ENCODE peak calls at places on chromosomes 16 and 17, in four cellular contexts. One of them, this sample, is unnamed.

GRCh38 chr16:24013733-24014645 is 178.2 kb downstream of the PRKCB start:
- DNase-seq in H1: no peak
- DNase-seq in GM12878: peak; percentile 98
- DNase-seq in K562: no peak
- DNase-seq in this sample: peak; percentile 10

GRCh38 chr16:22186517-22186916 is 19.6 kb upstream of the EEF2K start:
- DNase-seq in H1: no peak
- DNase-seq in GM12878: no peak
- DNase-seq in K562: peak; percentile 44
- DNase-seq in this sample: peak; percentile 48

GRCh38 chr17:76867578-76868175 is 527 bp upstream of the MGAT5B start:
- DNase-seq in K562: peak; percentile 32
- DNase-seq in GM12878: no peak
- DNase-seq in H1: no peak
- DNase-seq in this sample: peak; percentile 54

GRCh38 chr16:325375-326155 is 27.0 kb downstream of the AXIN1 start:
- DNase-seq in H1: no peak
- DNase-seq in GM12878: no peak
- DNase-seq in K562: no peak
- DNase-seq in this sample: no peak

GRCh38 chr17:78223765-78224164 is 7.7 kb upstream of the TMEM235 start:
- DNase-seq in K562: no peak
- DNase-seq in H1: no peak
- DNase-seq in GM12878: no peak
- DNase-seq in this sample: no peak

GRCh38 chr17:59769891-59770290 is 62.4 kb downstream of the VMP1 start:
- DNase-seq in GM12878: no peak
- DNase-seq in H1: no peak
- DNase-seq in K562: no peak
- DNase-seq in this sample: no peak

GRCh38 chr16:87490091-87490798 is 2.6 kb downstream of the ZCCHC14 start:
- DNase-seq in H1: no peak
- DNase-seq in GM12878: no peak
- DNase-seq in K562: peak; percentile 30
- DNase-seq in this sample: no peak

GRCh38 chr17:55750750-55751641 is at the start of gene PCTP:
- DNase-seq in GM12878: peak; percentile 36
- DNase-seq in H1: peak; percentile 78
- DNase-seq in K562: peak; percentile 96
- DNase-seq in this sample: peak; percentile 94

GRCh38 chr16:77833906-77834599 is 45.7 kb downstream of the VAT1L start:
- DNase-seq in H1: peak; percentile 41
- DNase-seq in K562: no peak
- DNase-seq in GM12878: no peak
- DNase-seq in this sample: no peak

GRCh38 chr17:56571456-56571855 is 22.0 kb upstream of the NOG start:
- DNase-seq in H1: no peak
- DNase-seq in GM12878: no peak
- DNase-seq in K562: no peak
- DNase-seq in this sample: no peak

GRCh38 chr17:39665642-39666221 is 583 bp downstream of the TCAP start:
- DNase-seq in GM12878: no peak
- DNase-seq in K562: no peak
- DNase-seq in H1: no peak
- DNase-seq in this sample: peak; percentile 91

GRCh38 chr17:59004338-59005111 is 102.2 kb downstream of the TRIM37 start:
- DNase-seq in K562: peak; percentile 78
- DNase-seq in GM12878: peak; percentile 48
- DNase-seq in H1: peak; percentile 10
- DNase-seq in this sample: peak; percentile 49

GRCh38 chr17:64736804-64737492 is 74.8 kb upstream of the SMURF2 start:
- DNase-seq in K562: peak; percentile 51
- DNase-seq in H1: no peak
- DNase-seq in GM12878: no peak
- DNase-seq in this sample: peak; percentile 83

GRCh38 chr17:64739316-64740058 is 77.4 kb upstream of the SMURF2 start:
- DNase-seq in GM12878: no peak
- DNase-seq in H1: no peak
- DNase-seq in K562: no peak
- DNase-seq in this sample: no peak

GRCh38 chr17:64741924-64742670 is 80.0 kb upstream of the SMURF2 start:
- DNase-seq in H1: no peak
- DNase-seq in K562: no peak
- DNase-seq in GM12878: no peak
- DNase-seq in this sample: no peak

GRCh38 chr17:64741038-64741641 is 79.0 kb upstream of the SMURF2 start:
- DNase-seq in K562: no peak
- DNase-seq in H1: no peak
- DNase-seq in GM12878: no peak
- DNase-seq in this sample: no peak
- H3K4me2 ChIP-seq in K562: no peak overlapping the region
- H3K4me2 ChIP-seq in H1: no peak overlapping the region
- H3K4me2 ChIP-seq in GM12878: no peak overlapping the region
- H3K4me2 ChIP-seq in this sample: no peak overlapping the region

GRCh38 chr16:11599579-11599978 is 12.9 kb upstream of the LITAF start:
- DNase-seq in H1: no peak
- DNase-seq in GM12878: no peak
- DNase-seq in K562: no peak
- DNase-seq in this sample: no peak

GRCh38 chr16:11595908-11596504 is 9.3 kb upstream of the LITAF start:
- DNase-seq in H1: no peak
- DNase-seq in GM12878: no peak
- DNase-seq in K562: no peak
- DNase-seq in this sample: no peak

GRCh38 chr16:11596572-11597226 is 10.0 kb upstream of the LITAF start:
- DNase-seq in GM12878: no peak
- DNase-seq in K562: no peak
- DNase-seq in H1: no peak
- DNase-seq in this sample: no peak

GRCh38 chr16:11597737-11598136 is 11.0 kb upstream of the LITAF start:
- DNase-seq in K562: no peak
- DNase-seq in H1: no peak
- DNase-seq in GM12878: no peak
- DNase-seq in this sample: no peak

GRCh38 chr16:11597268-11597690 is 10.6 kb upstream of the LITAF start:
- DNase-seq in K562: peak; percentile 26
- DNase-seq in H1: no peak
- DNase-seq in GM12878: no peak
- DNase-seq in this sample: peak; percentile 39
- TF ChIP-seq KDM1A in K562: peak; percentile 87
- TF ChIP-seq KDM1A in H1: peak; percentile 96
- TF ChIP-seq KDM1A in GM12878: no peak
- TF ChIP-seq KDM1A in this sample: peak; percentile 76

DNA sequence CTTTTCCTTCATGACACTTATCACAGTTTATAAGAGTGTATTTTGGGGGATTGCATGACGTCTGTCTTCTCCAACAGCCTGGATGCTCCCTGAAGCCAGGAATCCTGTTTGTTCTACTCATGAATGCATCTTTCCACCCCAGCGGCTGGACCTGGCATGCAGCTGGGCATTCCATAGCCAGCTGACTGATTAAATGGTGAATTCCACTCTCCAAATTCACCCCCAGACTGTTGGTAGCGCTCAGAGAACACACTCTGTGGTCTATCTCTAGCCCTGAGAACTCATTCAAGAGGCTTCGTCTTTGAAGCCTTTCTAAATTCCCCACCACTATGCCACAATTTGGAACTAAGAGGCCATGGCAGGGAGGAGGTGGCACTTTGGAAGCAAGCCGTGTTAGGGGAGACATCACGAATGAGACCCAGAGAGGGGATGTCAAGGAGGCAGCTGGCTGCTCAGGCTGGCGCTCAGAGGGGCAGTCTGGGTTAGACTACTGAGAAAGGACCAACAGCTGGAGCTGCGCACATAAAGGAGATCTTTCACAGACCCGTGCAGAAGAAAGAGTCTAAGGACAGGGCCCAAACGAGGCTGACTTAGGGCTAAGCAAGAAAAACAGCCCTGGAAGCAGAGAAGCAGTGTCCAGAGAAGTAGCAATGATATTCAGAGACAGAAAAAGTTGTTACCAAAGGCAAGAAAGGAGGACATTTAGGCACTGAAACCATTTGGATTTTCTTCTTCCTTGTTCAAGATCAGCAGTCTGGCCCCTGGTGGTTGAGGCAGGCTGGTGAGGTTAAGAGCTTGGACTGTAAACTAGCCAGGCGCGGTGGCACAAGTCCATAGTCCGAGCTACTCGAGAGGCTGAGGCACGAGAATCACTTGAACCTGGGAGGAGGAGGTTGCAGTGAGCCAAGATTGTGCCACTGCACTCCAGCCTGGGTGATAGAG is 42.4 kb upstream of the ZNF629 start:
- DNase-seq in K562: peak; percentile 22
- DNase-seq in GM12878: no peak
- DNase-seq in H1: no peak
- DNase-seq in this sample: peak; percentile 35
- H3K4me2 ChIP-seq in K562: no peak overlapping the region
- H3K4me2 ChIP-seq in GM12878: no peak overlapping the region
- H3K4me2 ChIP-seq in H1: no peak overlapping the region
- H3K4me2 ChIP-seq in this sample: no peak overlapping the region

GRCh38 chr17:46032909-46033308 is 33.9 kb downstream of the STH start:
- DNase-seq in K562: no peak
- DNase-seq in GM12878: no peak
- DNase-seq in H1: no peak
- DNase-seq in this sample: no peak
- TF ChIP-seq KDM1A in K562: no peak
- TF ChIP-seq KDM1A in GM12878: no peak
- TF ChIP-seq KDM1A in H1: no peak
- TF ChIP-seq KDM1A in this sample: no peak

This sample was measured in A549.